ENCODE peak calls at places on chromosomes 11 and 22, in four cellular contexts. One of them, this sample, is unnamed.
A peak's percentile ranks its signal among the peaks of the same experiment; 100 is the strongest.

GRCh38 chr11:65454311-65454695 is 31.7 kb downstream of the NEAT1 start:
- DNase-seq in AG10803: peak; percentile 72
- DNase-seq in RWPE2: no peak
- DNase-seq in mesothelial cell of epicardium: no peak
- DNase-seq in this sample: no peak

GRCh38 chr11:97739892-97740782 is 1280.6 kb upstream of the CNTN5 start:
- DNase-seq in AG10803: no peak
- DNase-seq in RWPE2: no peak
- DNase-seq in mesothelial cell of epicardium: no peak
- DNase-seq in this sample: no peak

GRCh38 chr11:70521475-70522260 is 123.3 kb downstream of the CTTN start:
- DNase-seq in AG10803: no peak
- DNase-seq in mesothelial cell of epicardium: no peak
- DNase-seq in RWPE2: peak; percentile 57
- DNase-seq in this sample: no peak

GRCh38 chr11:37105456-37105855 is 507.4 kb upstream of the RAG2 start:
- DNase-seq in mesothelial cell of epicardium: no peak
- DNase-seq in AG10803: no peak
- DNase-seq in RWPE2: no peak
- DNase-seq in this sample: no peak

GRCh38 chr22:20499769-20500168 is 4.2 kb upstream of the KLHL22 start:
- DNase-seq in RWPE2: no peak
- DNase-seq in mesothelial cell of epicardium: no peak
- DNase-seq in AG10803: no peak
- DNase-seq in this sample: no peak

GRCh38 chr22:42780070-42780540 is 59.4 kb upstream of the A4GALT start:
- DNase-seq in AG10803: peak; percentile 97
- DNase-seq in mesothelial cell of epicardium: no peak
- DNase-seq in RWPE2: no peak
- DNase-seq in this sample: peak; percentile 65

GRCh38 chr22:47215851-47216250 is 453.4 kb downstream of the TBC1D22A start:
- DNase-seq in mesothelial cell of epicardium: no peak
- DNase-seq in AG10803: no peak
- DNase-seq in RWPE2: no peak
- DNase-seq in this sample: no peak

GRCh38 chr11:1691027-1691877 is 5.7 kb upstream of the KRTAP5-6 start:
- DNase-seq in RWPE2: no peak
- DNase-seq in mesothelial cell of epicardium: no peak
- DNase-seq in AG10803: no peak
- DNase-seq in this sample: no peak

GRCh38 chr11:133927690-133928627 is 28.8 kb downstream of the IGSF9B start:
- DNase-seq in RWPE2: peak; percentile 80
- DNase-seq in AG10803: peak; percentile 48
- DNase-seq in mesothelial cell of epicardium: peak; percentile 80
- DNase-seq in this sample: peak; percentile 85

GRCh38 chr22:36244522-36245391 is 5.4 kb upstream of the APOL2 start:
- DNase-seq in AG10803: peak; percentile 88
- DNase-seq in mesothelial cell of epicardium: no peak
- DNase-seq in RWPE2: peak; percentile 3
- DNase-seq in this sample: no peak

GRCh38 chr22:50264104-50264745 is 2.7 kb upstream of the MAPK12 start:
- DNase-seq in AG10803: no peak
- DNase-seq in mesothelial cell of epicardium: no peak
- DNase-seq in RWPE2: no peak
- DNase-seq in this sample: no peak

GRCh38 chr22:19717691-19718254 is 3.5 kb downstream of the SEPTIN5 start:
- DNase-seq in mesothelial cell of epicardium: peak; percentile 86
- DNase-seq in AG10803: peak; percentile 60
- DNase-seq in RWPE2: no peak
- DNase-seq in this sample: peak; percentile 87

GRCh38 chr11:58924230-58924629 is 15.1 kb upstream of the GLYATL1 start:
- DNase-seq in AG10803: no peak
- DNase-seq in RWPE2: no peak
- DNase-seq in mesothelial cell of epicardium: no peak
- DNase-seq in this sample: no peak

GRCh38 chr11:131713529-131714134 is 343.2 kb downstream of the NTM start:
- DNase-seq in mesothelial cell of epicardium: no peak
- DNase-seq in RWPE2: no peak
- DNase-seq in AG10803: no peak
- DNase-seq in this sample: no peak

GRCh38 chr22:44752285-44753188 is at the start of gene ARHGAP8:
- DNase-seq in RWPE2: no peak
- DNase-seq in mesothelial cell of epicardium: no peak
- DNase-seq in AG10803: no peak
- DNase-seq in this sample: no peak

GRCh38 chr22:48707749-48708557 is 1119.7 kb downstream of the BRD1 start:
- DNase-seq in RWPE2: peak; percentile 25
- DNase-seq in mesothelial cell of epicardium: no peak
- DNase-seq in AG10803: no peak
- DNase-seq in this sample: no peak

GRCh38 chr11:48114740-48115139 is 101.9 kb upstream of the OR4B1 start:
- DNase-seq in RWPE2: no peak
- DNase-seq in AG10803: no peak
- DNase-seq in mesothelial cell of epicardium: no peak
- DNase-seq in this sample: no peak

GRCh38 chr22:40904101-40904500 is 42.2 kb upstream of the DNAJB7 start:
- DNase-seq in RWPE2: no peak
- DNase-seq in AG10803: no peak
- DNase-seq in mesothelial cell of epicardium: no peak
- DNase-seq in this sample: no peak

GRCh38 chr11:91174734-91175133 is 951.9 kb upstream of the CHORDC1 start:
- DNase-seq in mesothelial cell of epicardium: no peak
- DNase-seq in AG10803: no peak
- DNase-seq in RWPE2: no peak
- DNase-seq in this sample: no peak

GRCh38 chr11:76008474-76008873 is 193.5 kb downstream of the UVRAG start:
- DNase-seq in AG10803: no peak
- DNase-seq in mesothelial cell of epicardium: no peak
- DNase-seq in RWPE2: no peak
- DNase-seq in this sample: no peak

GRCh38 chr11:115488945-115489344 is 15.3 kb downstream of the CADM1 start:
- DNase-seq in RWPE2: no peak
- DNase-seq in AG10803: peak; percentile 6
- DNase-seq in mesothelial cell of epicardium: no peak
- DNase-seq in this sample: no peak

GRCh38 chr22:45571089-45571488 is 68.4 kb downstream of the FBLN1 start:
- DNase-seq in RWPE2: no peak
- DNase-seq in mesothelial cell of epicardium: no peak
- DNase-seq in AG10803: no peak
- DNase-seq in this sample: no peak

GRCh38 chr11:77710358-77710757 is 72.8 kb upstream of the CLNS1A start:
- DNase-seq in mesothelial cell of epicardium: no peak
- DNase-seq in RWPE2: no peak
- DNase-seq in AG10803: no peak
- DNase-seq in this sample: no peak

GRCh38 chr11:46827995-46828394 is 18.1 kb downstream of the CKAP5 start:
- DNase-seq in RWPE2: no peak
- DNase-seq in mesothelial cell of epicardium: no peak
- DNase-seq in AG10803: peak; percentile 7
- DNase-seq in this sample: no peak

GRCh38 chr11:46826310-46827044 is 19.6 kb downstream of the CKAP5 start:
- DNase-seq in mesothelial cell of epicardium: peak; percentile 79
- DNase-seq in RWPE2: peak; percentile 77
- DNase-seq in AG10803: peak; percentile 67
- DNase-seq in this sample: peak; percentile 83
- TF ChIP-seq CTCF in mesothelial cell of epicardium: no peak
- TF ChIP-seq CTCF in RWPE2: no peak
- TF ChIP-seq CTCF in AG10803: peak; percentile 13
- TF ChIP-seq CTCF in this sample: no peak

DNA sequence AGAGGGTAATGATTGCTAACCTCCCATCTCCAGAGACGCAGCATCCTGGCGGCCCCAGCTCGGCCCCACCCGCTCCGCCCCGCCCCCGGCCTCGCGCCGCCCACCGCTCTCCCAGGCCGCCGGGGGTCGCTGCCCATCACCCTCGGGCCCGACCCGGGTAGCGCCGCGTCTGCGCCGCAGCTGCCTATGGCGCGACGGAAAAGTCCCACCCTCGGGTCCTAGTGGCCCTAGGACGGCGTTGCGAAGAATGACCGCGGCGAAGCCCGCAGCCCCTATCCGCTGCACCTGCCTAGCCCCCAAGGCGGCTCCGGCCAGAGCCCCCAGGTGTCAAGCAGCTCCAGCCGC is 457 bp downstream of the CPSF7 start:
- DNase-seq in mesothelial cell of epicardium: peak; percentile 68
- DNase-seq in AG10803: peak; percentile 60
- DNase-seq in RWPE2: peak; percentile 69
- DNase-seq in this sample: peak; percentile 90
- TF ChIP-seq CTCF in mesothelial cell of epicardium: no peak
- TF ChIP-seq CTCF in AG10803: no peak
- TF ChIP-seq CTCF in RWPE2: peak; percentile 36
- TF ChIP-seq CTCF in this sample: peak; percentile 49

GRCh38 chr11:123587044-123587443 is 67.4 kb downstream of the SCN3B start:
- DNase-seq in RWPE2: no peak
- DNase-seq in mesothelial cell of epicardium: no peak
- DNase-seq in AG10803: peak; percentile 18
- DNase-seq in this sample: no peak
- TF ChIP-seq CTCF in RWPE2: no peak
- TF ChIP-seq CTCF in mesothelial cell of epicardium: no peak
- TF ChIP-seq CTCF in AG10803: no peak
- TF ChIP-seq CTCF in this sample: no peak

DNA sequence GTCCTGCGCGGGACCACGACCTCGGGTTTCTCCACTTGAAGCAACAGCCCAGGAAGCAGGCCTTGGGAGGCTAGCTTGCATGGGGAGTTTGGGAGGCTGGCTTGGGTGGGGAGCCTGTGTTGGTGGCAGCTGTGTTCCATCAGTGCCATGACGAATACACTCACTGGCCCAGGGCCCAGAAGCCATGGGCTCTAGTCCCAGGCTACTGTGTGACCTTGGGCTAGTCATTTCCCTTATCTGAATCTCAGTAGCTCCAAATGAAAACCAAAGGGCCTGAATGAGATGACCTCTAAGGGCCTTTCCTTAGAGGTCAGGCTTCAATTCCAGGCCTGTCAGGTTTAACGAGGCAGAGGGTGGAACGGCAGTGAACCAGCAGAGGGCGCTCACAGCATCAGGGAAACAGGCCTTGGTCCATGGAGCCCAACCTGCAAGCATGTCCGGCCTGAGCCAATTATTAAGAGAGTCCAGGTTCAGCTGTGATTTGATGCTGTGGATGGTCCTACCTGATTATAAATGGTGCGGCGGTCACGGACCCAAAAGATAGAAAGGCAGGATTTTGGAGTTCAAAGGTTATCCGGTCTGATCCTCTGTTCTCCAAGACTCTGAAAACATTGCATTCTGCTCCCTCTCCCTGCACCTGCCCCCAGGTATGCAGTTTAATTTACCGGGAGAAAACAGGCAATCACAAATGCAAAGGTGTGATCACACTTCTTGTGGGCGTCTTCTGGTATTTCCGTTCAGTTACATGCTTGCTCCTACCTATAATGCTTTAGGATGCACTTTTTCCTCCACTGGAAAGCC is 15.9 kb downstream of the PTPN5 start:
- DNase-seq in RWPE2: peak; percentile 73
- DNase-seq in AG10803: peak; percentile 27
- DNase-seq in mesothelial cell of epicardium: peak; percentile 65
- DNase-seq in this sample: peak; percentile 86
- TF ChIP-seq CTCF in RWPE2: peak; percentile 76
- TF ChIP-seq CTCF in AG10803: peak; percentile 58
- TF ChIP-seq CTCF in mesothelial cell of epicardium: peak; percentile 39
- TF ChIP-seq CTCF in this sample: peak; percentile 73

GRCh38 chr11:46017341-46017740 is 94.9 kb downstream of the LARGE2 start:
- DNase-seq in RWPE2: no peak
- DNase-seq in mesothelial cell of epicardium: no peak
- DNase-seq in AG10803: no peak
- DNase-seq in this sample: no peak
- TF ChIP-seq CTCF in RWPE2: no peak
- TF ChIP-seq CTCF in mesothelial cell of epicardium: no peak
- TF ChIP-seq CTCF in AG10803: no peak
- TF ChIP-seq CTCF in this sample: peak; percentile 12

GRCh38 chr11:13699041-13699440 is 30.6 kb downstream of the FAR1 start:
- DNase-seq in AG10803: no peak
- DNase-seq in RWPE2: no peak
- DNase-seq in mesothelial cell of epicardium: no peak
- DNase-seq in this sample: no peak

GRCh38 chr11:13702071-13702470 is 33.6 kb downstream of the FAR1 start:
- DNase-seq in RWPE2: no peak
- DNase-seq in AG10803: no peak
- DNase-seq in mesothelial cell of epicardium: no peak
- DNase-seq in this sample: no peak

GRCh38 chr11:13699870-13700269 is 31.4 kb downstream of the FAR1 start:
- DNase-seq in mesothelial cell of epicardium: no peak
- DNase-seq in RWPE2: no peak
- DNase-seq in AG10803: no peak
- DNase-seq in this sample: no peak

GRCh38 chr11:13698147-13698546 is 29.7 kb downstream of the FAR1 start:
- DNase-seq in mesothelial cell of epicardium: no peak
- DNase-seq in RWPE2: no peak
- DNase-seq in AG10803: no peak
- DNase-seq in this sample: no peak

GRCh38 chr11:13701506-13701905 is 33.0 kb downstream of the FAR1 start:
- DNase-seq in RWPE2: no peak
- DNase-seq in AG10803: no peak
- DNase-seq in mesothelial cell of epicardium: no peak
- DNase-seq in this sample: no peak
- TF ChIP-seq CTCF in RWPE2: no peak
- TF ChIP-seq CTCF in AG10803: no peak
- TF ChIP-seq CTCF in mesothelial cell of epicardium: no peak
- TF ChIP-seq CTCF in this sample: no peak

This sample was measured in endothelial cell.